ENCODE peak calls at places on chromosomes 13 and 19, in five cellular contexts. K is adrenal gland, H is aorta, L is Caco-2, Z is HFF-Myc. P is an unnamed sample.

GRCh38 chr19:7916137-7916907 is 1.7 kb downstream of the TGFBR3L start:
- DNase-seq in H (peak), Z (no peak), K (no peak), L (peak), P (no peak)

GRCh38 chr13:112145221-112146072 is 78.5 kb downstream of the SOX1 start:
- DNase-seq in Z (no peak), H (no peak), K (no peak), L (no peak), P (no peak)

GRCh38 chr19:52535831-52536800 is 8.6 kb downstream of the ZNF808 start:
- DNase-seq in Z (peak), L (no peak), H (peak), K (peak), P (no peak)

GRCh38 chr13:50594276-50594970 is 249.1 kb downstream of the DLEU7 start:
- DNase-seq in Z (no peak), L (peak), H (no peak), K (no peak), P (no peak)

GRCh38 chr19:23823952-23824389 is 65.3 kb upstream of the ZNF681 start:
- DNase-seq in Z (no peak), K (no peak), L (peak), H (no peak), P (no peak)

GRCh38 chr13:50123862-50124535 is 108.8 kb downstream of the KCNRG start:
- DNase-seq in L (peak), H (peak), K (peak), Z (peak), P (peak)

GRCh38 chr19:35320285-35320706 is 8.7 kb upstream of the CD22 start:
- DNase-seq in K (no peak), L (no peak), Z (no peak), H (no peak), P (no peak)

GRCh38 chr13:27131202-27131623 is 40.4 kb downstream of the USP12 start:
- DNase-seq in L (no peak), K (no peak), Z (no peak), H (no peak), P (no peak)

GRCh38 chr13:82698383-82698782 is 1183.9 kb downstream of the SLITRK1 start:
- DNase-seq in H (no peak), K (no peak), L (no peak), Z (no peak), P (no peak)

GRCh38 chr19:48338802-48339660 is 13.7 kb downstream of the EMP3 start:
- DNase-seq in K (no peak), Z (no peak), H (no peak), L (no peak), P (no peak)

GRCh38 chr19:4198467-4199126 is 16.1 kb downstream of the ANKRD24 start:
- DNase-seq in K (no peak), H (no peak), L (no peak), Z (no peak), P (no peak)

GRCh38 chr13:93700115-93700514 is 473.5 kb downstream of the GPC6 start:
- DNase-seq in L (no peak), H (no peak), Z (no peak), K (no peak), P (no peak)

GRCh38 chr19:9757544-9758501 is 10.7 kb downstream of the ZNF846 start:
- DNase-seq in H (no peak), K (no peak), L (no peak), Z (no peak), P (no peak)

GRCh38 chr13:42066542-42066941 is 18.1 kb downstream of the DGKH start:
- DNase-seq in L (no peak), Z (no peak), K (no peak), H (no peak), P (peak)

GRCh38 chr19:16660763-16661479 is at the start of gene TMEM38A:
- DNase-seq in Z (no peak), K (peak), L (peak), H (peak), P (no peak)

GRCh38 chr19:33052352-33052972 is 12.2 kb downstream of the RHPN2 start:
- DNase-seq in Z (no peak), H (no peak), L (peak), K (no peak), P (no peak)

GRCh38 chr19:46081928-46082727 is 41.3 kb upstream of the IGFL4 start:
- DNase-seq in L (peak), H (no peak), Z (no peak), K (peak), P (no peak)

GRCh38 chr19:10848208-10848843 is at the start of gene C19orf38:
- DNase-seq in H (no peak), L (no peak), Z (no peak), K (no peak), P (no peak)

GRCh38 chr19:541699-542098 is 2.2 kb upstream of the GZMM start:
- DNase-seq in L (no peak), K (no peak), Z (no peak), H (no peak), P (no peak)

GRCh38 chr19:6777434-6777833 is 4.9 kb downstream of the VAV1 start:
- DNase-seq in Z (no peak), K (no peak), L (no peak), H (no peak), P (no peak)

GRCh38 chr19:19269952-19270694 is 3.0 kb downstream of the TM6SF2 start:
- DNase-seq in K (no peak), H (no peak), L (no peak), Z (no peak), P (no peak)

GRCh38 chr19:44306283-44306682 is 1.5 kb upstream of the ZNF235 start:
- DNase-seq in Z (no peak), L (no peak), K (no peak), H (no peak), P (no peak)

GRCh38 chr19:44304659-44305193 is at the start of gene ZNF235:
- DNase-seq in H (peak), K (peak), L (peak), Z (peak), P (peak)

GRCh38 chr19:44303976-44304568 is 753 bp downstream of the ZNF235 start:
- DNase-seq in L (peak), K (peak), Z (peak), H (no peak), P (no peak)

GRCh38 chr19:44303305-44303704 is 1.5 kb downstream of the ZNF235 start:
- DNase-seq in L (no peak), K (no peak), H (no peak), Z (no peak), P (no peak)

GRCh38 chr19:44305457-44305856 is 632 bp upstream of the ZNF235 start:
- DNase-seq in L (no peak), H (no peak), Z (no peak), K (no peak), P (no peak)
- H3K4me3 ChIP-seq in L (no peak), H (peak), Z (peak), K (no peak), P (no peak)

GRCh38 chr19:49338023-49338677 is 2.9 kb downstream of the CD37 start:
- DNase-seq in H (peak), L (no peak), Z (no peak), K (peak), P (no peak)

GRCh38 chr19:49338691-49339363 is 3.6 kb downstream of the CD37 start:
- DNase-seq in Z (no peak), K (peak), L (peak), H (peak), P (no peak)

GRCh38 chr19:49340865-49341718 is 5.9 kb downstream of the CD37 start:
- DNase-seq in Z (no peak), K (peak), L (no peak), H (peak), P (no peak)

GRCh38 chr19:49340069-49340864 is 5.1 kb downstream of the CD37 start:
- DNase-seq in K (peak), L (peak), H (peak), Z (no peak), P (no peak)

DNA sequence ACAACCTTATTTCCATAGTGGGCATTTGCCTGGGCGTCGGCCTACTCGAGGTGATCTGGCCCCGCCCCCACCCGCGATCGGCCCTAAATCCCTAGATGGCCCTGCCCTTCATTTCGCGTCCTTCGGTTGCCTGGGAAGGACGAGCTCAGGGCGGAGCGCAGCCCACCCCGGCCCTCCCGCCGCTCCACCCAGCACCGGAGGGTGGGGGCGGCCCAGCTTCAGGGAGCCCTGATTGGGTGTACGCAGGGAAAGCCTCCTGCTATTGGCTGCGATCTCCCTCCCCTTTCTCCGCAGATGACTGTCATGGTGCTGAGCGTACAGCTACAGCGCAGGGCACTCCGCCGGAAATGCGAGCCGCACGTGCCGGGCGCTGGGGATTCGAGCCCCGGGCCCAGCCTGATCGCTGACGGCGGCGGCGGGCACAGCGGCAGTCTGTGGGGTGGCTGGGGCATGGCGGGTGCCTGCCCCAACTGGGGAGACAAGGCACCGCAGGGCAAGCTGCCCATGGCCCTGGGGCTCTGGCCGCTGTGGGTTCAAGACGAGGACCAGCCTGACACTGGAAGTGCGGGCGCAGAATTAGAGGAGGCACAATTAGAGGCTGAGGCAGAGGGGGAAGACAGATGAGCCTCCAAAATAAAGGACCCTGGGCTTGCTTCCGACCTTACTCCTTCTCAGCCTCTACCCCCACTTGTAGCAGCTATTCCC is 4.3 kb downstream of the CD37 start:
- DNase-seq in H (peak), Z (peak), L (peak), K (peak), P (no peak)
- H3K4me3 ChIP-seq in H (peak), Z (no peak), L (peak), K (no peak), P (peak)

DNA sequence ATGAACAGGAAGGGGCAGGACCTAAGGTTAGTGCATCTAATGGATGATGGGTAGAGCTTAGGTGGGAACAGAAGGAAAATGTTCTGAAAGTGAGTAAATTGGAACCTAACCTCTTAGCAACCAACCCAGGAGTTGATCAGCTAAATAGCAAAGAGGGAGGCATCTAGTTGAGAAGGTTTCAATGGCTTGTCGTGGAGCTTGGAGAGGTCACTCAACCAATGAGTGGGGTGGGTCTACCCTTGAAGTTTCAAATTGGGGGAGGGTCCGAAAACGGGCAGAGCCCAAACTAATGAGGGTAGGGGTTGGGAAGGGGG is 5.7 kb upstream of the SHKBP1 start:
- DNase-seq in Z (no peak), L (no peak), K (no peak), H (no peak), P (no peak)
- H3K4me3 ChIP-seq in Z (no peak), L (no peak), K (no peak), H (no peak), P (peak)

GRCh38 chr19:2977686-2978466 is 512 bp downstream of the TLE6 start:
- DNase-seq in K (no peak), H (no peak), Z (no peak), L (no peak), P (no peak)

GRCh38 chr19:2974342-2974932 is 2.9 kb upstream of the TLE6 start:
- DNase-seq in L (no peak), Z (no peak), H (peak), K (peak), P (no peak)

GRCh38 chr19:2978467-2978767 is 1.1 kb downstream of the TLE6 start:
- DNase-seq in K (no peak), Z (no peak), L (no peak), H (no peak), P (no peak)

GRCh38 chr19:2977001-2977685 is at the start of gene TLE6:
- DNase-seq in L (peak), K (peak), H (peak), Z (peak), P (no peak)

GRCh38 chr19:2976609-2977000 is 759 bp upstream of the TLE6 start:
- DNase-seq in L (no peak), H (no peak), Z (no peak), K (no peak), P (no peak)
- H3K4me3 ChIP-seq in L (peak), H (peak), Z (peak), K (no peak), P (peak)

GRCh38 chr13:30796132-30796832 is 60.9 kb downstream of the ALOX5AP start:
- DNase-seq in L (no peak), K (peak), H (no peak), Z (no peak), P (peak)
- H3K4me3 ChIP-seq in L (no peak), K (no peak), H (no peak), Z (no peak), P (no peak)

DNA sequence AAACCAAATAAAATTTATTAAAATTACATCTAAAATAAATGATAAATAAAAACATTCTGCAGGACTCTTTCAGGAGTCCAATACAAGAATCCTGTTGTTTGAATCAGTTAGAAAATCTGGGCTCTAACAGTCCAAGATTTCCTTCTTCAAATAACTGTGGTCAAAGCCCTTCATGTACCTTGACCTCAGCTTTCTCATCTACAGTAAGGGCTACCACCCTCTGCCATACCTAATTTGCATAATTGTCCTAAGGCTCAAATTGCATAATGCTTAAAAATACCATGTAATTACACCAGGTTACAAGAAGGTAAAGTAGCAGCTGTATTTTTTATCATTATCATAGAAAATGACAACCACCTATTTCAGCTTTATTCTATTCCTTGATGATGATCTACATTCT is 54.3 kb downstream of the XPO4 start:
- DNase-seq in H (no peak), L (no peak), K (no peak), Z (no peak), P (no peak)
- H3K4me3 ChIP-seq in H (no peak), L (no peak), K (no peak), Z (no peak), P (no peak)

DNA sequence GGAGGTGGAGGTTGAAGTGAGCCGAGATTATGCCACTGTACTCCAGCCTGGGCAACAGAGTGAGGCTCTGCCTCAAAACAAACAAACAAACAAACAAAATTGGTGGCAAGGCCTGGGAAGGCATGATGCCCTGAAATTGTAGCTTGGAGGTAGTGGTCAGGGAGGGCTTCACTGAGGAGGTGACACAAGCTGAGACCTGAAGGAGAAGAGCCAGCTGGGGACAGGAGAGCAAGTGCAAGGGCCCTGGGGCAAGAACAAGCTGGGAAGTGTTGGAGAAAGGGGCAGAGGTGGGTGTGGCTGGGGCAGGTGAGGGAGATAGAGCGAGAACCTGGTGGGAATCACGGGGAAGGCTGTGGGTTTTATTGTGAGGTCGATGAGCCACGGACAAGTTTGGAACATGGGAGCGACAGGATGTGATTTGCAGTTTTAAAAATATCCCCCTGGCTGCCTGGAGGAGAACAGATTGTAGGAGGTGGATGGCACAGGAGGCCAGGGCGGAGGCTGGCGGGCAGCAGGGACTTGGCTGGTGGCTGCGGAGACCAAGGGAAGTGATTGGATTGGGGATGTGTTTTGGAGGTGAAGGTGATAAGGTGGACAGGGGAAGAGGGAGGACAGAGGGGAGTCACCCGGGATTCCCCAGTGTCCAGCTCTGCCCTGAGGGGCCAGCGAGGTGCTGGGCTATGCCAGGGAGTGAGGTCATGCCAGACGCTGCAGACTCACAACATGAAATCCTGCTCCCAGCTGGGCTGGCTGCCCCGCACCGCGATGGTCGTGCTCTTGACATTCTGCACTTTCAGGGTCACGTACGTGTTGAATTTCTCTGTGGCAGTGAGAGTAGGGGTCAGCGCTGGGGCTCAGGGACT is 14.0 kb downstream of the UNC13A start:
- DNase-seq in Z (no peak), H (peak), K (no peak), L (no peak), P (no peak)
- H3K4me3 ChIP-seq in Z (no peak), H (no peak), K (no peak), L (no peak), P (no peak)

GRCh38 chr13:80828759-80829158 is 487.8 kb upstream of the SPRY2 start:
- DNase-seq in L (no peak), Z (no peak), K (no peak), H (no peak), P (no peak)

GRCh38 chr13:80830431-80830830 is 489.5 kb upstream of the SPRY2 start:
- DNase-seq in Z (no peak), L (no peak), K (no peak), H (no peak), P (no peak)

GRCh38 chr13:80823472-80823871 is 482.5 kb upstream of the SPRY2 start:
- DNase-seq in Z (no peak), H (no peak), L (no peak), K (no peak), P (no peak)

GRCh38 chr13:80824231-80824630 is 483.3 kb upstream of the SPRY2 start:
- DNase-seq in L (no peak), K (no peak), Z (no peak), H (no peak), P (no peak)

DNA sequence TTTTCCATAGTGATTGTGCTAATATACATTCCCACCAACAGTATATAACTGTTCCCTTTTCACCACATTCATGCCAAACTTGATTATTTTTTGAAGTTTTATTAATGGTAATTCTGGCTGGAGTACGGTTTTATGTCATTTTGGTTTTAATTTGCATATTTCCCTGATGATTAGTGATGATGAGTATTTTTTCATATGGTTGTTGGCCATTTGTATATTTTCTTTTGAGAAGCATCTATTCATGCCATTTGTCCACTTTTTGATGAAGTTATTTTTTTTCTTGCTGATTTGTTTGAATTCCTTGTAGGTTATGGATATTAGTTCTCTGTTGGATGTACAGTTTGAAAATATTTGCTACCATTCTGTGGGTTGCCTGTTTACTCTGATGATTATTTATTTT is 484.4 kb upstream of the SPRY2 start:
- DNase-seq in Z (no peak), K (no peak), H (no peak), L (no peak), P (no peak)
- H3K4me3 ChIP-seq in Z (no peak), K (no peak), H (no peak), L (no peak), P (no peak)

GRCh38 chr13:23321534-23322241 is 111.8 kb downstream of the SACS start:
- DNase-seq in L (no peak), H (peak), K (peak), Z (peak), P (peak)

GRCh38 chr13:23320926-23321533 is 112.5 kb downstream of the SACS start:
- DNase-seq in Z (no peak), H (no peak), L (no peak), K (no peak), P (no peak)

GRCh38 chr13:23325191-23325590 is 108.3 kb downstream of the SACS start:
- DNase-seq in K (no peak), L (no peak), Z (no peak), H (no peak), P (no peak)

GRCh38 chr13:23322353-23323336 is 110.9 kb downstream of the SACS start:
- DNase-seq in Z (no peak), H (no peak), L (no peak), K (no peak), P (no peak)

DNA sequence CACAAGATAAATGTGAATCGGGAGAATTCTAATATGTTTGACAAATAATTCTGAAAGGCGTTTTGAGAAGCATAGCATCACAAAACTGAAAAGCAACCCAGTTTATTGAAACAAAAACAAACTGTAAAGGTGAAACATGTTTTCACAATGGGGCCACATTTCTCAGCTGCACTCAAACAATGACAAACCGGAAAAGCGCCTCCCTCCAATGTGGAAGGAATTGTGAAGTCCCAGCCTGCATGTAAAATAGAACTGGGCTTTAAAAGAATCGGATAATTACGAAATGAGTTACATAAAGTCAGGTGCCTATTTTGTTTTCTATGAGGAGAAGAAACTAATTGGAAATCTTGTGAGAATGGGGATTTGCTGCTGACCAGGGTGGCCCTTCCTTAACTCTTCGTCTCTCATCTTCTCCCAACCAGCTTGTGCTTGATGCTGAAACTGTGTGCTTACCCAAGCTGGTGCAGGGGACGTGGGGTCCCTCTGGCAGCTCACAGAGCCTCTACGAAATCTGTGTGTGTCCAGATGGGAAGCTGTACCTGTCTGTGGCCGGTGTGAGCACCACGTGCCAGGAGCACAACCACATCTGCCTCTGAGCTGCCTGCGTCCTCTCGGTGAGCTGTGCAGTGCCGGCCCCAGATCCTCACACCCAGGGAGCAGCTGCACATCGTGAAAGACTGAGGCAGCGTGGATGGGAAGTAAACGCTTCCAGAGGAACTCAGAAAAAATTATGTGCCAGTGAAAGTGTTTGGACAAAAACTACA is 109.4 kb downstream of the SACS start:
- DNase-seq in Z (no peak), L (no peak), H (no peak), K (no peak), P (no peak)
- H3K4me3 ChIP-seq in Z (no peak), L (no peak), H (no peak), K (no peak), P (no peak)

P was measured in AG09309.